ENCODE peak calls at places on chromosomes 16 and 17, in six cellular contexts. A, N, R, D, B and T are unnamed samples.

GRCh38 chr17:19626079-19626478 is 22.5 kb upstream of the ALDH3A2 start:
- DNase-seq in A (no peak), N (no peak), R (no peak), D (no peak), B (no peak), T (no peak)

GRCh38 chr17:40600486-40601046 is 35.3 kb upstream of the CCR7 start:
- DNase-seq in A (no peak), N (no peak), R (no peak), D (no peak), B (no peak), T (no peak)

GRCh38 chr16:840561-841454 is 40.3 kb upstream of the GNG13 start:
- DNase-seq in A (no peak), N (no peak), R (no peak), D (no peak), B (no peak), T (no peak)

GRCh38 chr16:69240336-69240735 is 53.4 kb downstream of the SNTB2 start:
- DNase-seq in A (no peak), N (no peak), R (no peak), D (no peak), B (no peak), T (no peak)

GRCh38 chr16:48276102-48276501 is 28.8 kb upstream of the ABCC11 start:
- DNase-seq in A (no peak), N (no peak), R (no peak), D (no peak), B (peak; percentile 18), T (no peak)

GRCh38 chr16:2524339-2524938 is 4.3 kb downstream of the AMDHD2 start:
- DNase-seq in A (no peak), N (no peak), R (no peak), D (no peak), B (peak; percentile 93), T (no peak)

GRCh38 chr17:29237476-29238132 is 9.1 kb upstream of the CRYBA1 start:
- DNase-seq in A (no peak), N (no peak), R (no peak), D (no peak), B (no peak), T (no peak)

GRCh38 chr16:30585400-30586191 is at the start of gene ZNF785:
- DNase-seq in A (peak; percentile 95), N (peak; percentile 99), R (peak; percentile 97), D (peak; percentile 93), B (no peak), T (peak; percentile 96)

GRCh38 chr17:12545877-12546513 is 119.7 kb upstream of the MYOCD start:
- DNase-seq in A (peak; percentile 13), N (peak; percentile 26), R (no peak), D (peak; percentile 27), B (peak; percentile 41), T (peak; percentile 25)

GRCh38 chr17:72022328-72022727 is 98.5 kb upstream of the SOX9 start:
- DNase-seq in A (no peak), N (no peak), R (no peak), D (no peak), B (no peak), T (no peak)

DNA sequence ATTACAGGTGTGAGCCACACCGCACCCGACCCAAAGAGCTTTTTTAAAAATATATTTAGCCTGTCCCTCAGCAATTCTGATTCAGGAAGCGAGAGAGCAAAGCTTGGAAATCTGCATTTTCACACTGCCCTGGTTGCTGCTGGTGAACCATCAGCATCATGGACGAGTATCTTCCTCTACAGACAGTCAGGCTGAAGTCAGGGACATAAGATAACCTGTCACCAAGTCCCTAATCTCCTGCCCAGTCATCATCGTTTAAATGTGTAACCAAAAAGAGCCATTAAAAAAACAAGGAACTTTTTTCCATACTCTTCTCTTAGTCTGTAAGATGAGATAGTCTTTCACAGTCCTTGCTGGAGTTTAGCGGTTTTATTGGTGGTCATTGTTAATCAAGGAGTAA is 6.7 kb downstream of the PMM2 start:
- DNase-seq in A (no peak), N (peak; percentile 32), R (no peak), D (no peak), B (no peak), T (no peak)
- TF ChIP-seq TAF1 in A (no peak), N (no peak), R (no peak), D (no peak), B (no peak), T (no peak)

DNA sequence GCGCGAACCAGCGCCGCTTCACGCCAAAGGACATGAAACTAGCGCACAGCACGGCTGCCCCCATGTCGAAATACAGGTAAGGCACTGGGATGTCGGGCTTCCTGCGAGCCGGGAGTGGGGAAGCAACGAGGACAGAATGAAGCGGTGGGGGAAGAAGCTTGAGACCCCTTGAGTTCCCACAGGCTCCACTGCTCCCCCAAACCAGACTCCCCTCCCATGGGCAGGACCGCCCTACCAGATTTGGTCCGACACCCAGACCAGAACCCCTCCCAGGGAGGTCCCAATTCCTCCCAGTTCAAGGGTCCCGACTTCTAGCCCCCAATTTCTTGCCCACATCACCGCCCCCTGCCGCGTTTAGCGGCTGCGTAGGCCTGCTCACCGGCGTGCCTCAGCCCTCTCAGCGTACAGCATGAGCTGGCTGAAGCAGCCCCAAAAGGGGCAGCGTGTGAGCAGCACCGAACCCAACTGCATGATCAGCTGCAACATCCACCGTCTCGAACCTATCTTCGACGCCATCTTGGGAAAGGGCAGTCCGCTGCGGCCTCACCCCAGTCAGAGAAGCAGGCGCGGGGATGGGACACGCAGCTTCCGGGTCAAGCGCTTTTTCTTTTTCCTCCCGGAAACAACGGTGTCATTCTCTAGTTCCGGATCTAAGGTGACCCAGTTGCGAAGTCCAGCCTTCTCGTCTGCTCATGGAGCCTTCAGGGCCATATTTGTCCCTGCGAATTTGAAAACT is at the start of gene TMEM101:
- DNase-seq in A (peak; percentile 95), N (peak; percentile 95), R (peak; percentile 74), D (peak; percentile 82), B (peak; percentile 92), T (peak; percentile 96)
- TF ChIP-seq POLR2A in A (peak; percentile 85), N (peak; percentile 87), R (peak; percentile 90), D (peak; percentile 86), B (peak; percentile 89), T (peak; percentile 90)

GRCh38 chr16:47258874-47259461 is 115.2 kb upstream of the NETO2 start:
- DNase-seq in A (no peak), N (peak; percentile 52), R (peak; percentile 5), D (no peak), B (peak; percentile 38), T (no peak)
- TF ChIP-seq TAF1 in A (no peak), N (no peak), R (no peak), D (no peak), B (no peak), T (no peak)

GRCh38 chr16:67166035-67166882 is 1.7 kb downstream of the HSF4 start:
- DNase-seq in A (no peak), N (no peak), R (no peak), D (no peak), B (no peak), T (no peak)

GRCh38 chr16:67165121-67166034 is 833 bp downstream of the HSF4 start:
- DNase-seq in A (no peak), N (no peak), R (no peak), D (no peak), B (no peak), T (no peak)

GRCh38 chr16:67163164-67163902 is 1.2 kb upstream of the HSF4 start:
- DNase-seq in A (no peak), N (no peak), R (no peak), D (no peak), B (no peak), T (no peak)

GRCh38 chr16:67163903-67164558 is 514 bp upstream of the HSF4 start:
- DNase-seq in A (no peak), N (no peak), R (no peak), D (no peak), B (no peak), T (no peak)

GRCh38 chr16:67164599-67165061 is at the start of gene HSF4:
- DNase-seq in A (no peak), N (peak; percentile 87), R (no peak), D (no peak), B (peak; percentile 52), T (no peak)
- TF ChIP-seq POLR2A in A (no peak), N (peak; percentile 62), R (no peak), D (no peak), B (no peak), T (no peak)

GRCh38 chr16:80682435-80683070 is 121.8 kb downstream of the CDYL2 start:
- DNase-seq in A (no peak), N (no peak), R (no peak), D (no peak), B (no peak), T (no peak)
- TF ChIP-seq TAF1 in A (no peak), N (no peak), R (no peak), D (no peak), B (no peak), T (no peak)

GRCh38 chr17:78484300-78485159 is 92.7 kb downstream of the DNAH17 start:
- DNase-seq in A (peak; percentile 87), N (peak; percentile 94), R (no peak), D (no peak), B (no peak), T (peak; percentile 96)
- TF ChIP-seq POLR2A in A (no peak), N (no peak), R (peak; percentile 69), D (no peak), B (no peak), T (no peak)

GRCh38 chr17:83195330-83196087 is 116.1 kb downstream of the METRNL start:
- DNase-seq in A (no peak), N (peak; percentile 46), R (no peak), D (no peak), B (no peak), T (no peak)

GRCh38 chr17:83194189-83194565 is 114.8 kb downstream of the METRNL start:
- DNase-seq in A (no peak), N (no peak), R (no peak), D (no peak), B (no peak), T (no peak)

GRCh38 chr17:83192161-83192788 is 112.9 kb downstream of the METRNL start:
- DNase-seq in A (no peak), N (no peak), R (no peak), D (no peak), B (no peak), T (no peak)

GRCh38 chr17:83194761-83195329 is 115.4 kb downstream of the METRNL start:
- DNase-seq in A (no peak), N (no peak), R (no peak), D (no peak), B (no peak), T (no peak)

DNA sequence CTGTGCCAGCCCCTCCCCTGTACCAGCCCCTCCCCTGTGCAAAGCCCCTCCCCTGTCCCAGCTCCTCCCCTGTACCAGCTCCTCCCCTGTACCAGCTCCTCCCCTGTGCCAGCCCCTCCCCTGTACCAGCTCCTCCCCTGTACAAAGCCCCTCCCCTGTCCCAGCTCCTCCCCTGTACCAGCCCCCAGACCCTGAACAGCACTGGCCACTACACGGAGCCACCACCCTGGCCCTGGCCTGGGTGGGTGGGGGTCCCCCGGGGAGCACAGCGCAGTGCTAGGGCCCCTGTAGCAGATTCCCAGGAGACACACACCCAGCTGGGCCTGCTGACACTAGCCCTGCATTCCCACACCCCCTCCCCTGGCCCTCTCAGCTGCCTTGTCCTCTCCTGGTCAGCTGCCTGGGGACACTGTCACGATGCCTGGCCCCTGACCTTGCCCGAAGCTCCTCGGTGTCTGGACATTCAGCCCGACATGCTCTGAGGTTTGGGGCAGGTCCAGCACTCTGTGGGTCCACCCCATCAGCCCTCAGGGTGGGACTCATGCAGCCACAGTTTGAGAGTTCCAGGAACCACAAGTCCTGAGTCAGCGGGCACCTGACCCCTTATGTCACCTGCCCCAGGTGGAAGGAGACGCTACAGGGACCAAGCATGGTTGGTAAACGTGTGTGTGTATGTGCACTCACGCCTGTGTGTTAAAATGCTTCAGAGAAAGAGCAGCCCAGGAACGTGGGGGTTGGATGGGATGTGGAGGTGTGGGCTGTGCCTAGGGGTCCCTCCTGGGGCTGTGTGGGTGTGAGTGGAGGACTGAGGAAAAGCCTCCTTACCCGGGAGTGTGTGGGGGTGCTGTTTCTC is 114.2 kb downstream of the METRNL start:
- DNase-seq in A (no peak), N (no peak), R (no peak), D (no peak), B (no peak), T (no peak)
- TF ChIP-seq TAF1 in A (no peak), N (no peak), R (no peak), D (no peak), B (no peak), T (no peak)